ENCODE peak calls at places on chromosomes 11 and 22, in five cellular contexts. V is AG09309, Y is fibroblast of mammary gland, J is GM23338, K is GF-D8. A is an unnamed sample.

GRCh38 chr11:1565173-1565903 is 6.7 kb downstream of the DUSP8 start:
- DNase-seq in V (no peak), Y (no peak), J (no peak), K (no peak), A (no peak)

GRCh38 chr11:94028436-94028835 is 7.3 kb downstream of the HEPHL1 start:
- DNase-seq in V (peak; percentile 52), Y (peak; percentile 47), J (no peak), K (no peak), A (peak; percentile 38)

GRCh38 chr11:61580292-61580888 is 486 bp downstream of the SYT7 start:
- DNase-seq in V (no peak), Y (no peak), J (peak; percentile 45), K (no peak), A (no peak)

GRCh38 chr11:34223021-34223813 is 117.8 kb downstream of the NAT10 start:
- DNase-seq in V (peak; percentile 94), Y (peak; percentile 83), J (no peak), K (no peak), A (peak; percentile 89)

GRCh38 chr22:31346733-31347250 is 646 bp upstream of the PATZ1 start:
- DNase-seq in V (no peak), Y (peak; percentile 28), J (peak; percentile 82), K (peak; percentile 30), A (peak; percentile 51)

GRCh38 chr22:26656896-26657851 is at the start of gene MIAT:
- DNase-seq in V (no peak), Y (no peak), J (peak; percentile 90), K (no peak), A (no peak)

GRCh38 chr22:28670691-28671261 is 8.9 kb downstream of the TTC28 start:
- DNase-seq in V (no peak), Y (peak; percentile 32), J (no peak), K (no peak), A (no peak)

GRCh38 chr11:9269492-9270030 is 4.4 kb upstream of the DENND5A start:
- DNase-seq in V (no peak), Y (peak; percentile 32), J (no peak), K (no peak), A (peak; percentile 46)

GRCh38 chr11:115144014-115144413 is 360.2 kb downstream of the CADM1 start:
- DNase-seq in V (no peak), Y (no peak), J (peak; percentile 24), K (no peak), A (no peak)

GRCh38 chr11:121589946-121590537 is 137.3 kb upstream of the SORL1-AS1 start:
- DNase-seq in V (no peak), Y (no peak), J (no peak), K (no peak), A (no peak)

GRCh38 chr11:11045156-11045670 is 187.4 kb upstream of the ZBED5 start:
- DNase-seq in V (no peak), Y (no peak), J (no peak), K (no peak), A (no peak)

GRCh38 chr22:50702261-50702671 is 29.6 kb downstream of the SHANK3 start:
- DNase-seq in V (no peak), Y (no peak), J (no peak), K (no peak), A (no peak)

GRCh38 chr11:73267122-73267846 is 4.9 kb upstream of the P2RY6 start:
- DNase-seq in V (no peak), Y (no peak), J (no peak), K (no peak), A (no peak)

GRCh38 chr22:21693333-21693998 is 27.7 kb downstream of the PPIL2 start:
- DNase-seq in V (no peak), Y (no peak), J (no peak), K (no peak), A (no peak)

GRCh38 chr11:71425851-71426250 is 22.3 kb downstream of the DHCR7 start:
- DNase-seq in V (no peak), Y (peak; percentile 55), J (no peak), K (no peak), A (no peak)

GRCh38 chr22:18156878-18157713 is 7.1 kb downstream of the USP18 start:
- DNase-seq in V (peak; percentile 49), Y (peak; percentile 97), J (peak; percentile 95), K (peak; percentile 4), A (peak; percentile 92)

GRCh38 chr22:23305922-23306374 is 125.6 kb downstream of the BCR start:
- DNase-seq in V (peak; percentile 32), Y (peak; percentile 46), J (no peak), K (no peak), A (peak; percentile 97)

GRCh38 chr11:110921742-110922200 is 209.5 kb upstream of the ARHGAP20 start:
- DNase-seq in V (peak; percentile 11), Y (peak; percentile 51), J (peak; percentile 32), K (no peak), A (peak; percentile 78)

GRCh38 chr11:7573558-7574296 is 59.9 kb downstream of the PPFIBP2 start:
- DNase-seq in V (no peak), Y (no peak), J (peak; percentile 67), K (no peak), A (no peak)

GRCh38 chr22:45518580-45518991 is 15.9 kb downstream of the FBLN1 start:
- DNase-seq in V (no peak), Y (no peak), J (no peak), K (no peak), A (peak; percentile 27)

GRCh38 chr11:113014731-113015455 is 53.7 kb downstream of the NCAM1 start:
- DNase-seq in V (no peak), Y (no peak), J (peak; percentile 5), K (no peak), A (peak; percentile 8)

GRCh38 chr11:27139742-27140141 is 99.1 kb downstream of the BBOX1 start:
- DNase-seq in V (no peak), Y (peak; percentile 34), J (no peak), K (no peak), A (peak; percentile 43)

GRCh38 chr11:15861256-15861655 is 495.1 kb downstream of the SOX6 start:
- DNase-seq in V (no peak), Y (no peak), J (no peak), K (no peak), A (no peak)

GRCh38 chr22:47601666-47602065 is 839.2 kb downstream of the TBC1D22A start:
- DNase-seq in V (no peak), Y (no peak), J (no peak), K (no peak), A (no peak)

GRCh38 chr22:40491990-40492631 is 121.7 kb downstream of the SGSM3 start:
- DNase-seq in V (no peak), Y (peak; percentile 58), J (peak; percentile 30), K (peak; percentile 85), A (peak; percentile 72)

GRCh38 chr11:130514316-130514715 is 65.9 kb downstream of the ADAMTS15 start:
- DNase-seq in V (peak; percentile 27), Y (peak; percentile 81), J (no peak), K (no peak), A (peak; percentile 31)